ENCODE peak calls at places on chromosomes 4 and X, in six cellular contexts. B is foreskin fibroblast, O is HT1080, Y is right lobe of liver, I is GM03348, G is NCI-H1092. H is an unnamed sample.

GRCh38 chr4:118682928-118683327 is 2.3 kb upstream of the METTL14 start:
- DNase-seq in O (peak), I (peak), G (no peak), Y (no peak), B (peak), H (peak)

GRCh38 chr4:7890635-7891393 is 48.8 kb downstream of the AFAP1 start:
- DNase-seq in G (no peak), B (peak), I (peak), Y (no peak), O (peak), H (peak)

GRCh38 chr4:4308800-4309441 is 18.9 kb downstream of the ZBTB49 start:
- DNase-seq in Y (no peak), B (peak), O (peak), I (no peak), G (no peak), H (no peak)

GRCh38 chr4:87097075-87097474 is 123.3 kb downstream of the KLHL8 start:
- DNase-seq in G (no peak), I (no peak), B (no peak), Y (no peak), O (no peak), H (peak)

GRCh38 chrX:131869182-131869581 is 153.9 kb upstream of the STK26 start:
- DNase-seq in B (no peak), O (no peak), G (no peak), Y (no peak), I (no peak), H (no peak)

GRCh38 chrX:1507511-1508463 is 29.2 kb downstream of the P2RY8 start:
- DNase-seq in B (no peak), O (no peak), I (no peak), G (no peak), Y (peak), H (no peak)

GRCh38 chrX:122703762-122704161 is 480.3 kb upstream of the GRIA3 start:
- DNase-seq in B (peak), I (peak), O (no peak), G (no peak), Y (no peak), H (peak)

GRCh38 chr4:40058854-40059253 is 2.2 kb downstream of the N4BP2 start:
- DNase-seq in B (no peak), I (no peak), O (no peak), Y (no peak), G (no peak), H (no peak)

GRCh38 chrX:65667503-65668355 is at the start of gene MSN:
- DNase-seq in I (peak), Y (peak), O (peak), G (no peak), B (peak), H (peak)

GRCh38 chrX:113699939-113700338 is 859.3 kb upstream of the AMOT start:
- DNase-seq in O (no peak), I (no peak), Y (no peak), G (no peak), B (no peak), H (no peak)

GRCh38 chr4:94457692-94458106 is 6.0 kb downstream of the PDLIM5 start:
- DNase-seq in Y (no peak), O (no peak), G (no peak), I (no peak), B (no peak), H (peak)

GRCh38 chr4:1809754-1810502 is 16.8 kb downstream of the FGFR3 start:
- DNase-seq in Y (peak), I (peak), G (peak), O (peak), B (peak), H (peak)

GRCh38 chr4:159178147-159178541 is 75.3 kb downstream of the RAPGEF2 start:
- DNase-seq in B (no peak), G (no peak), O (no peak), Y (no peak), I (peak), H (no peak)

GRCh38 chr4:43757147-43757546 is 691.5 kb downstream of the KCTD8 start:
- DNase-seq in O (peak), B (no peak), I (no peak), G (no peak), Y (no peak), H (peak)

GRCh38 chrX:101550362-101550761 is at the start of gene ARMCX1:
- DNase-seq in I (peak), Y (no peak), B (peak), O (peak), G (peak), H (peak)

GRCh38 chr4:176357359-176358082 is 37.8 kb downstream of the SPCS3 start:
- DNase-seq in G (no peak), I (no peak), B (peak), O (no peak), Y (no peak), H (peak)

H was measured in GM23338.